ENCODE peak calls at places on chromosomes 1 and 21, in nine cellular contexts. One of them, this sample, is unnamed.

GRCh38 chr1:204151562-204152309 is at the start of gene ETNK2:
- DNase-seq in ovary: peak; percentile 88
- DNase-seq in uterus: peak; percentile 85
- DNase-seq in HCT116: no peak
- DNase-seq in H1: no peak
- DNase-seq in tibial nerve: peak; percentile 48
- DNase-seq in lower leg skin: peak; percentile 92
- DNase-seq in endothelial cell of umbilical vein: peak; percentile 61
- DNase-seq in IMR-90: peak; percentile 56
- DNase-seq in this sample: peak; percentile 65

GRCh38 chr21:44681861-44682579 is at the start of gene KRTAP12-1:
- DNase-seq in ovary: no peak
- DNase-seq in uterus: no peak
- DNase-seq in HCT116: no peak
- DNase-seq in H1: no peak
- DNase-seq in tibial nerve: no peak
- DNase-seq in lower leg skin: peak; percentile 58
- DNase-seq in endothelial cell of umbilical vein: no peak
- DNase-seq in IMR-90: no peak
- DNase-seq in this sample: no peak

GRCh38 chr1:74767490-74767889 is 34.5 kb downstream of the TYW3 start:
- DNase-seq in ovary: no peak
- DNase-seq in uterus: no peak
- DNase-seq in HCT116: peak; percentile 44
- DNase-seq in H1: peak; percentile 29
- DNase-seq in tibial nerve: no peak
- DNase-seq in lower leg skin: no peak
- DNase-seq in endothelial cell of umbilical vein: no peak
- DNase-seq in IMR-90: peak; percentile 2
- DNase-seq in this sample: no peak

GRCh38 chr1:200887036-200887435 is 7.7 kb upstream of the INAVA start:
- DNase-seq in ovary: no peak
- DNase-seq in uterus: no peak
- DNase-seq in HCT116: no peak
- DNase-seq in H1: no peak
- DNase-seq in tibial nerve: no peak
- DNase-seq in lower leg skin: no peak
- DNase-seq in endothelial cell of umbilical vein: no peak
- DNase-seq in IMR-90: no peak
- DNase-seq in this sample: no peak

GRCh38 chr1:214581785-214582184 is 21.2 kb upstream of the CENPF start:
- DNase-seq in ovary: no peak
- DNase-seq in uterus: no peak
- DNase-seq in HCT116: peak; percentile 33
- DNase-seq in H1: no peak
- DNase-seq in tibial nerve: no peak
- DNase-seq in lower leg skin: no peak
- DNase-seq in endothelial cell of umbilical vein: peak; percentile 68
- DNase-seq in IMR-90: peak; percentile 91
- DNase-seq in this sample: peak; percentile 61

GRCh38 chr1:218739426-218739825 is 394.3 kb downstream of the TGFB2 start:
- DNase-seq in ovary: peak; percentile 59
- DNase-seq in uterus: peak; percentile 49
- DNase-seq in HCT116: no peak
- DNase-seq in H1: no peak
- DNase-seq in tibial nerve: peak; percentile 65
- DNase-seq in lower leg skin: peak; percentile 89
- DNase-seq in endothelial cell of umbilical vein: no peak
- DNase-seq in IMR-90: peak; percentile 58
- DNase-seq in this sample: no peak

GRCh38 chr1:216908116-216908515 is 184.9 kb upstream of the ESRRG start:
- DNase-seq in ovary: no peak
- DNase-seq in uterus: no peak
- DNase-seq in HCT116: no peak
- DNase-seq in H1: no peak
- DNase-seq in tibial nerve: no peak
- DNase-seq in lower leg skin: no peak
- DNase-seq in endothelial cell of umbilical vein: no peak
- DNase-seq in IMR-90: no peak
- DNase-seq in this sample: no peak

GRCh38 chr1:90919900-90920299 is 101.9 kb downstream of the ZNF644 start:
- DNase-seq in ovary: no peak
- DNase-seq in uterus: no peak
- DNase-seq in HCT116: no peak
- DNase-seq in H1: no peak
- DNase-seq in tibial nerve: no peak
- DNase-seq in lower leg skin: no peak
- DNase-seq in endothelial cell of umbilical vein: no peak
- DNase-seq in IMR-90: peak; percentile 30
- DNase-seq in this sample: no peak

GRCh38 chr1:65174585-65174984 is 26.6 kb downstream of the AK4 start:
- DNase-seq in ovary: peak; percentile 42
- DNase-seq in uterus: peak; percentile 47
- DNase-seq in HCT116: peak; percentile 70
- DNase-seq in H1: no peak
- DNase-seq in tibial nerve: peak; percentile 87
- DNase-seq in lower leg skin: peak; percentile 90
- DNase-seq in endothelial cell of umbilical vein: no peak
- DNase-seq in IMR-90: peak; percentile 94
- DNase-seq in this sample: peak; percentile 67

GRCh38 chr1:115115521-115116161 is 26.3 kb upstream of the TSPAN2 start:
- DNase-seq in ovary: no peak
- DNase-seq in uterus: no peak
- DNase-seq in HCT116: no peak
- DNase-seq in H1: no peak
- DNase-seq in tibial nerve: no peak
- DNase-seq in lower leg skin: no peak
- DNase-seq in endothelial cell of umbilical vein: no peak
- DNase-seq in IMR-90: peak; percentile 43
- DNase-seq in this sample: no peak

GRCh38 chr1:150363426-150364230 is at the start of gene RPRD2:
- DNase-seq in ovary: peak; percentile 100
- DNase-seq in uterus: peak; percentile 99
- DNase-seq in HCT116: peak; percentile 99
- DNase-seq in H1: peak; percentile 96
- DNase-seq in tibial nerve: peak; percentile 98
- DNase-seq in lower leg skin: peak; percentile 100
- DNase-seq in endothelial cell of umbilical vein: peak; percentile 99
- DNase-seq in IMR-90: peak; percentile 99
- DNase-seq in this sample: peak; percentile 83
- TF ChIP-seq POLR2A in ovary: peak; percentile 75
- TF ChIP-seq POLR2A in uterus: peak; percentile 88
- TF ChIP-seq POLR2A in HCT116: peak; percentile 61
- TF ChIP-seq POLR2A in H1: peak; percentile 94
- TF ChIP-seq POLR2A in tibial nerve: peak; percentile 84
- TF ChIP-seq POLR2A in lower leg skin: peak; percentile 43
- TF ChIP-seq POLR2A in endothelial cell of umbilical vein: peak; percentile 97
- TF ChIP-seq POLR2A in IMR-90: peak; percentile 82
- TF ChIP-seq POLR2A in this sample: peak; percentile 94

GRCh38 chr1:16173447-16174260 is 17.8 kb upstream of the EPHA2 start:
- DNase-seq in ovary: peak; percentile 31
- DNase-seq in uterus: no peak
- DNase-seq in HCT116: peak; percentile 94
- DNase-seq in H1: no peak
- DNase-seq in tibial nerve: no peak
- DNase-seq in lower leg skin: no peak
- DNase-seq in endothelial cell of umbilical vein: peak; percentile 60
- DNase-seq in IMR-90: peak; percentile 50
- DNase-seq in this sample: peak; percentile 75

GRCh38 chr1:16172232-16172830 is 16.5 kb upstream of the EPHA2 start:
- DNase-seq in ovary: no peak
- DNase-seq in uterus: no peak
- DNase-seq in HCT116: no peak
- DNase-seq in H1: no peak
- DNase-seq in tibial nerve: no peak
- DNase-seq in lower leg skin: no peak
- DNase-seq in endothelial cell of umbilical vein: no peak
- DNase-seq in IMR-90: no peak
- DNase-seq in this sample: no peak

GRCh38 chr1:16171314-16172223 is 15.7 kb upstream of the EPHA2 start:
- DNase-seq in ovary: no peak
- DNase-seq in uterus: no peak
- DNase-seq in HCT116: no peak
- DNase-seq in H1: no peak
- DNase-seq in tibial nerve: no peak
- DNase-seq in lower leg skin: no peak
- DNase-seq in endothelial cell of umbilical vein: no peak
- DNase-seq in IMR-90: no peak
- DNase-seq in this sample: no peak

GRCh38 chr1:16174261-16174871 is 18.5 kb upstream of the EPHA2 start:
- DNase-seq in ovary: peak; percentile 21
- DNase-seq in uterus: no peak
- DNase-seq in HCT116: no peak
- DNase-seq in H1: no peak
- DNase-seq in tibial nerve: no peak
- DNase-seq in lower leg skin: no peak
- DNase-seq in endothelial cell of umbilical vein: no peak
- DNase-seq in IMR-90: no peak
- DNase-seq in this sample: no peak

DNA sequence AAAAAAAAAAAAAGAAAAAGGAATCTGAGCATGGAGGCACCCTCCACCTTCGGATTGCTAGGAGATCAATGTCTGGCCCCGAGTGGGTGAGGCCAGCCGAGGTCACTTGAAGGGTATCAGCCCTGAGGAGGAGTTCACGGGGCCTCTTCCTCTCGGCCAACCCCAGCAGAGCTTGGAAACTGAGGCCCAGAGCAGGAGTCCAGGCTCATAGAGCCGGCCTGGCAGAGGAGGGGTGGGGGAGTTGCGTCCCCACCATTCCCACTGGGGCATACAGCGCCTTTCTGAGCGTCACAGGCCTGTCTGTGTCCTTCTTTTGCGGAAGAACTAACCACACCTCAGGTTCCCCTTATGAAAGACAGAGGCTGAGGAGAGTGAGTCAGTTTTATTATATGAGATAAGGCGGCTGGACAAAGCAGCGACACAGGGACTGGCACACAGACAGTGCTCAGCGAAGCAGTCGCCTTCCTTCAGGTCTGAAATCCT is 17.1 kb upstream of the EPHA2 start:
- DNase-seq in ovary: no peak
- DNase-seq in uterus: no peak
- DNase-seq in HCT116: peak; percentile 91
- DNase-seq in H1: no peak
- DNase-seq in tibial nerve: no peak
- DNase-seq in lower leg skin: peak; percentile 84
- DNase-seq in endothelial cell of umbilical vein: no peak
- DNase-seq in IMR-90: peak; percentile 45
- DNase-seq in this sample: no peak
- TF ChIP-seq POLR2A in ovary: no peak
- TF ChIP-seq POLR2A in uterus: no peak
- TF ChIP-seq POLR2A in HCT116: no peak
- TF ChIP-seq POLR2A in H1: no peak
- TF ChIP-seq POLR2A in tibial nerve: no peak
- TF ChIP-seq POLR2A in lower leg skin: no peak
- TF ChIP-seq POLR2A in endothelial cell of umbilical vein: peak; percentile 47
- TF ChIP-seq POLR2A in IMR-90: no peak
- TF ChIP-seq POLR2A in this sample: no peak

GRCh38 chr1:170001266-170001665 is 73.2 kb downstream of the KIFAP3 start:
- DNase-seq in ovary: no peak
- DNase-seq in uterus: no peak
- DNase-seq in HCT116: no peak
- DNase-seq in H1: no peak
- DNase-seq in tibial nerve: no peak
- DNase-seq in lower leg skin: no peak
- DNase-seq in endothelial cell of umbilical vein: no peak
- DNase-seq in IMR-90: no peak
- DNase-seq in this sample: no peak
- TF ChIP-seq POLR2A in ovary: no peak
- TF ChIP-seq POLR2A in uterus: no peak
- TF ChIP-seq POLR2A in HCT116: no peak
- TF ChIP-seq POLR2A in H1: no peak
- TF ChIP-seq POLR2A in tibial nerve: no peak
- TF ChIP-seq POLR2A in lower leg skin: no peak
- TF ChIP-seq POLR2A in endothelial cell of umbilical vein: no peak
- TF ChIP-seq POLR2A in IMR-90: no peak
- TF ChIP-seq POLR2A in this sample: no peak

GRCh38 chr1:42035205-42035829 is 116.6 kb upstream of the HIVEP3 start:
- DNase-seq in ovary: peak; percentile 70
- DNase-seq in uterus: no peak
- DNase-seq in HCT116: peak; percentile 10
- DNase-seq in H1: peak; percentile 17
- DNase-seq in tibial nerve: peak; percentile 29
- DNase-seq in lower leg skin: peak; percentile 91
- DNase-seq in endothelial cell of umbilical vein: peak; percentile 62
- DNase-seq in IMR-90: peak; percentile 42
- DNase-seq in this sample: peak; percentile 82

GRCh38 chr1:42037586-42037985 is 115.6 kb upstream of the GUCA2B start:
- DNase-seq in ovary: no peak
- DNase-seq in uterus: no peak
- DNase-seq in HCT116: no peak
- DNase-seq in H1: no peak
- DNase-seq in tibial nerve: no peak
- DNase-seq in lower leg skin: no peak
- DNase-seq in endothelial cell of umbilical vein: no peak
- DNase-seq in IMR-90: no peak
- DNase-seq in this sample: no peak

GRCh38 chr1:42040159-42040558 is 113.1 kb upstream of the GUCA2B start:
- DNase-seq in ovary: no peak
- DNase-seq in uterus: no peak
- DNase-seq in HCT116: no peak
- DNase-seq in H1: no peak
- DNase-seq in tibial nerve: no peak
- DNase-seq in lower leg skin: no peak
- DNase-seq in endothelial cell of umbilical vein: no peak
- DNase-seq in IMR-90: no peak
- DNase-seq in this sample: no peak

GRCh38 chr1:42038261-42038660 is 114.9 kb upstream of the GUCA2B start:
- DNase-seq in ovary: no peak
- DNase-seq in uterus: no peak
- DNase-seq in HCT116: no peak
- DNase-seq in H1: no peak
- DNase-seq in tibial nerve: no peak
- DNase-seq in lower leg skin: no peak
- DNase-seq in endothelial cell of umbilical vein: no peak
- DNase-seq in IMR-90: no peak
- DNase-seq in this sample: no peak

DNA sequence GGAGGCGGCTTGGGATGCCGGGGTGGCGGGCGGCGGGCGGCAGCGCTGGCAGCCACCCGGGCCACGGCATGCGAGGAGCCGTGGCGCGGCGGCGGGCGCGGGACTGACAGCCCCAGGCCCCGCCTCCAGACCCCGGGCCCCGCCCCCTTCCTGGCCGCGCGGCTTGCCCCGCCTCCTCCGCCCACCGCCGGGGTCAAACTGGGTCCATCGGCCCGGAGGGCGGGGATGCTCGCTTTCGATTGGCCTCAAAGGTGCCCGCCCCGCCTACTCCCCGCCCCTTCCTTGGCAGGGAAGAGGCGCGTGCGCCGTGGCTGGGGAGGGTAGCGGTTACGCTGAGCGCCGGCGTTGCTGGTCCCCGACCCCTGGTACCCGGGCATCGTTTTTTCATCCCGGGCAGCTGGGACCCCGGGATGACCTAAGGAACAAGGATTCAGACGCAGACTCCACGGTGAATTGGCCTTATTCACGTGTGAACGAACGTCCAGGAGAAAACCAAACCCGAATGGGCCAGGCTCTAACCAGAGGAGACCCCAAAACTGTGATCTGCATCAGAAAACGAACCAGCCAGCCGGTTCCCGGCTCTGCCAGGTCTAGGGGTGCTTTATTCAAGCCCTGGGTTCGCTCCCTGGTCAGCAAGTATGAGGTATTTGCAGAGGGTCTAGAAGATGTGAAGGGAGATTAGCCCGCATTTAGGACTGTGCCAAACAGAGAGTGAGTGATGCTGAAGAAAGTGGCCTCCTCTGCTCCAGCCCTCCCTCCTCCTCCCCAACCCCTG is 117.2 kb upstream of the GUCA2B start:
- DNase-seq in ovary: peak; percentile 95
- DNase-seq in uterus: peak; percentile 97
- DNase-seq in HCT116: peak; percentile 82
- DNase-seq in H1: peak; percentile 70
- DNase-seq in tibial nerve: peak; percentile 94
- DNase-seq in lower leg skin: peak; percentile 99
- DNase-seq in endothelial cell of umbilical vein: peak; percentile 90
- DNase-seq in IMR-90: peak; percentile 85
- DNase-seq in this sample: peak; percentile 98
- TF ChIP-seq POLR2A in ovary: no peak
- TF ChIP-seq POLR2A in uterus: peak; percentile 46
- TF ChIP-seq POLR2A in HCT116: peak; percentile 47
- TF ChIP-seq POLR2A in H1: no peak
- TF ChIP-seq POLR2A in tibial nerve: peak; percentile 20
- TF ChIP-seq POLR2A in lower leg skin: no peak
- TF ChIP-seq POLR2A in endothelial cell of umbilical vein: peak; percentile 27
- TF ChIP-seq POLR2A in IMR-90: no peak
- TF ChIP-seq POLR2A in this sample: peak; percentile 80